ENCODE peak calls at places on chromosomes 3 and 15, in eight cellular contexts. One of them, this sample, is unnamed.

GRCh38 chr3:13455644-13456043 is 24.5 kb upstream of the HDAC11 start:
- DNase-seq in nephron progenitor cell: no peak
- DNase-seq in uterus: no peak
- DNase-seq in central memory CD8-positive, alpha-beta T cell: no peak
- DNase-seq in mucosa of descending colon: no peak
- DNase-seq in iPS-NIHi11: no peak
- DNase-seq in effector memory CD4-positive, alpha-beta T cell: no peak
- DNase-seq in NCI-H1105: no peak
- DNase-seq in this sample: no peak

GRCh38 chr3:43288366-43288765 is 2.0 kb downstream of the SNRK start:
- DNase-seq in iPS-NIHi11: no peak
- DNase-seq in effector memory CD4-positive, alpha-beta T cell: no peak
- DNase-seq in uterus: no peak
- DNase-seq in central memory CD8-positive, alpha-beta T cell: no peak
- DNase-seq in mucosa of descending colon: no peak
- DNase-seq in NCI-H1105: no peak
- DNase-seq in nephron progenitor cell: no peak
- DNase-seq in this sample: no peak

GRCh38 chr3:69819283-69819682 is 80.0 kb downstream of the MITF start:
- DNase-seq in effector memory CD4-positive, alpha-beta T cell: no peak
- DNase-seq in central memory CD8-positive, alpha-beta T cell: no peak
- DNase-seq in NCI-H1105: no peak
- DNase-seq in uterus: peak; percentile 30
- DNase-seq in iPS-NIHi11: no peak
- DNase-seq in mucosa of descending colon: peak; percentile 10
- DNase-seq in nephron progenitor cell: no peak
- DNase-seq in this sample: no peak

GRCh38 chr15:86362556-86362955 is 282.9 kb downstream of the AGBL1 start:
- DNase-seq in nephron progenitor cell: no peak
- DNase-seq in NCI-H1105: no peak
- DNase-seq in iPS-NIHi11: no peak
- DNase-seq in uterus: no peak
- DNase-seq in central memory CD8-positive, alpha-beta T cell: no peak
- DNase-seq in effector memory CD4-positive, alpha-beta T cell: no peak
- DNase-seq in mucosa of descending colon: no peak
- DNase-seq in this sample: no peak

GRCh38 chr3:45783667-45784066 is 12.7 kb downstream of the SLC6A20 start:
- DNase-seq in central memory CD8-positive, alpha-beta T cell: no peak
- DNase-seq in NCI-H1105: no peak
- DNase-seq in uterus: no peak
- DNase-seq in nephron progenitor cell: no peak
- DNase-seq in iPS-NIHi11: no peak
- DNase-seq in effector memory CD4-positive, alpha-beta T cell: no peak
- DNase-seq in mucosa of descending colon: no peak
- DNase-seq in this sample: no peak

GRCh38 chr3:144032531-144033234 is 61.1 kb downstream of the DIPK2A start:
- DNase-seq in NCI-H1105: no peak
- DNase-seq in mucosa of descending colon: no peak
- DNase-seq in iPS-NIHi11: no peak
- DNase-seq in effector memory CD4-positive, alpha-beta T cell: no peak
- DNase-seq in central memory CD8-positive, alpha-beta T cell: no peak
- DNase-seq in uterus: no peak
- DNase-seq in nephron progenitor cell: no peak
- DNase-seq in this sample: no peak

GRCh38 chr3:55624238-55624637 is 137.1 kb upstream of the WNT5A start:
- DNase-seq in central memory CD8-positive, alpha-beta T cell: no peak
- DNase-seq in nephron progenitor cell: no peak
- DNase-seq in iPS-NIHi11: no peak
- DNase-seq in uterus: no peak
- DNase-seq in mucosa of descending colon: no peak
- DNase-seq in NCI-H1105: no peak
- DNase-seq in effector memory CD4-positive, alpha-beta T cell: no peak
- DNase-seq in this sample: peak; percentile 60

GRCh38 chr3:16447156-16447555 is 66.3 kb downstream of the RFTN1 start:
- DNase-seq in mucosa of descending colon: no peak
- DNase-seq in uterus: no peak
- DNase-seq in nephron progenitor cell: no peak
- DNase-seq in NCI-H1105: no peak
- DNase-seq in effector memory CD4-positive, alpha-beta T cell: no peak
- DNase-seq in iPS-NIHi11: no peak
- DNase-seq in central memory CD8-positive, alpha-beta T cell: no peak
- DNase-seq in this sample: no peak

GRCh38 chr15:90266061-90266431 is 574 bp downstream of the NGRN start:
- DNase-seq in nephron progenitor cell: peak; percentile 29
- DNase-seq in central memory CD8-positive, alpha-beta T cell: no peak
- DNase-seq in mucosa of descending colon: peak; percentile 52
- DNase-seq in uterus: peak; percentile 32
- DNase-seq in NCI-H1105: no peak
- DNase-seq in iPS-NIHi11: peak; percentile 49
- DNase-seq in effector memory CD4-positive, alpha-beta T cell: peak; percentile 53
- DNase-seq in this sample: no peak

GRCh38 chr15:48811325-48811938 is 563 bp upstream of the CEP152 start:
- DNase-seq in iPS-NIHi11: no peak
- DNase-seq in central memory CD8-positive, alpha-beta T cell: no peak
- DNase-seq in nephron progenitor cell: no peak
- DNase-seq in NCI-H1105: no peak
- DNase-seq in uterus: no peak
- DNase-seq in effector memory CD4-positive, alpha-beta T cell: no peak
- DNase-seq in mucosa of descending colon: peak; percentile 15
- DNase-seq in this sample: no peak

GRCh38 chr3:126003447-126004190 is 34.6 kb downstream of the ROPN1B start:
- DNase-seq in mucosa of descending colon: no peak
- DNase-seq in central memory CD8-positive, alpha-beta T cell: no peak
- DNase-seq in effector memory CD4-positive, alpha-beta T cell: no peak
- DNase-seq in nephron progenitor cell: no peak
- DNase-seq in NCI-H1105: no peak
- DNase-seq in iPS-NIHi11: no peak
- DNase-seq in uterus: no peak
- DNase-seq in this sample: no peak

GRCh38 chr3:131047582-131047981 is 20.9 kb downstream of the NEK11 start:
- DNase-seq in effector memory CD4-positive, alpha-beta T cell: no peak
- DNase-seq in uterus: no peak
- DNase-seq in central memory CD8-positive, alpha-beta T cell: no peak
- DNase-seq in iPS-NIHi11: no peak
- DNase-seq in mucosa of descending colon: no peak
- DNase-seq in NCI-H1105: no peak
- DNase-seq in nephron progenitor cell: no peak
- DNase-seq in this sample: no peak

GRCh38 chr3:132088291-132088690 is 53.5 kb upstream of the CPNE4 start:
- DNase-seq in mucosa of descending colon: no peak
- DNase-seq in iPS-NIHi11: no peak
- DNase-seq in effector memory CD4-positive, alpha-beta T cell: no peak
- DNase-seq in uterus: no peak
- DNase-seq in central memory CD8-positive, alpha-beta T cell: no peak
- DNase-seq in nephron progenitor cell: no peak
- DNase-seq in NCI-H1105: no peak
- DNase-seq in this sample: no peak

GRCh38 chr15:80695099-80695910 is at the start of gene ABHD17C:
- DNase-seq in uterus: peak; percentile 59
- DNase-seq in mucosa of descending colon: peak; percentile 76
- DNase-seq in nephron progenitor cell: peak; percentile 73
- DNase-seq in NCI-H1105: no peak
- DNase-seq in central memory CD8-positive, alpha-beta T cell: peak; percentile 15
- DNase-seq in effector memory CD4-positive, alpha-beta T cell: no peak
- DNase-seq in iPS-NIHi11: peak; percentile 90
- DNase-seq in this sample: peak; percentile 76